ENCODE peak calls at places on chromosomes 5 and 9, in seven cellular contexts. One of them, this sample, is unnamed.

GRCh38 chr5:38551020-38552017 is 5.1 kb downstream of the LIFR start:
- DNase-seq in activated T-cell treated with anti-CD3 and anti-CD28 coated beads, Interleukin-2, amount 50 U/mL, for 72 hours: no peak
- DNase-seq in activated CD8-positive, alpha-beta T cell treated with anti-CD3 and anti-CD28 coated beads for 36 hours: peak; percentile 7
- DNase-seq in activated CD4-positive, alpha-beta T cell treated with anti-CD3 and anti-CD28 coated beads, Interleukin-2, amount 50 U/mL, for 1 hour: no peak
- DNase-seq in HTR-8/SVneo: peak; percentile 64
- DNase-seq in fibroblast of mammary gland: peak; percentile 78
- DNase-seq in esophagus squamous epithelium: no peak
- DNase-seq in this sample: no peak

GRCh38 chr9:121529237-121529987 is 29.8 kb upstream of the GGTA1 start:
- DNase-seq in activated T-cell treated with anti-CD3 and anti-CD28 coated beads, Interleukin-2, amount 50 U/mL, for 72 hours: no peak
- DNase-seq in activated CD8-positive, alpha-beta T cell treated with anti-CD3 and anti-CD28 coated beads for 36 hours: no peak
- DNase-seq in activated CD4-positive, alpha-beta T cell treated with anti-CD3 and anti-CD28 coated beads, Interleukin-2, amount 50 U/mL, for 1 hour: no peak
- DNase-seq in HTR-8/SVneo: peak; percentile 48
- DNase-seq in fibroblast of mammary gland: peak; percentile 99
- DNase-seq in esophagus squamous epithelium: peak; percentile 51
- DNase-seq in this sample: peak; percentile 74

GRCh38 chr9:77959803-77960202 is 71.8 kb downstream of the GNAQ start:
- DNase-seq in activated T-cell treated with anti-CD3 and anti-CD28 coated beads, Interleukin-2, amount 50 U/mL, for 72 hours: no peak
- DNase-seq in activated CD8-positive, alpha-beta T cell treated with anti-CD3 and anti-CD28 coated beads for 36 hours: no peak
- DNase-seq in activated CD4-positive, alpha-beta T cell treated with anti-CD3 and anti-CD28 coated beads, Interleukin-2, amount 50 U/mL, for 1 hour: no peak
- DNase-seq in HTR-8/SVneo: no peak
- DNase-seq in fibroblast of mammary gland: no peak
- DNase-seq in esophagus squamous epithelium: no peak
- DNase-seq in this sample: no peak

GRCh38 chr9:36488322-36488838 is 84.3 kb upstream of the MELK start:
- DNase-seq in activated T-cell treated with anti-CD3 and anti-CD28 coated beads, Interleukin-2, amount 50 U/mL, for 72 hours: no peak
- DNase-seq in activated CD8-positive, alpha-beta T cell treated with anti-CD3 and anti-CD28 coated beads for 36 hours: peak; percentile 60
- DNase-seq in activated CD4-positive, alpha-beta T cell treated with anti-CD3 and anti-CD28 coated beads, Interleukin-2, amount 50 U/mL, for 1 hour: no peak
- DNase-seq in HTR-8/SVneo: no peak
- DNase-seq in fibroblast of mammary gland: no peak
- DNase-seq in esophagus squamous epithelium: no peak
- DNase-seq in this sample: no peak

GRCh38 chr5:179297026-179297425 is 48.2 kb downstream of the ADAMTS2 start:
- DNase-seq in activated T-cell treated with anti-CD3 and anti-CD28 coated beads, Interleukin-2, amount 50 U/mL, for 72 hours: no peak
- DNase-seq in activated CD8-positive, alpha-beta T cell treated with anti-CD3 and anti-CD28 coated beads for 36 hours: no peak
- DNase-seq in activated CD4-positive, alpha-beta T cell treated with anti-CD3 and anti-CD28 coated beads, Interleukin-2, amount 50 U/mL, for 1 hour: no peak
- DNase-seq in HTR-8/SVneo: no peak
- DNase-seq in fibroblast of mammary gland: no peak
- DNase-seq in esophagus squamous epithelium: no peak
- DNase-seq in this sample: no peak

GRCh38 chr5:107241841-107242240 is 428.9 kb downstream of the EFNA5 start:
- DNase-seq in activated T-cell treated with anti-CD3 and anti-CD28 coated beads, Interleukin-2, amount 50 U/mL, for 72 hours: no peak
- DNase-seq in activated CD8-positive, alpha-beta T cell treated with anti-CD3 and anti-CD28 coated beads for 36 hours: no peak
- DNase-seq in activated CD4-positive, alpha-beta T cell treated with anti-CD3 and anti-CD28 coated beads, Interleukin-2, amount 50 U/mL, for 1 hour: no peak
- DNase-seq in HTR-8/SVneo: no peak
- DNase-seq in fibroblast of mammary gland: no peak
- DNase-seq in esophagus squamous epithelium: no peak
- DNase-seq in this sample: no peak

GRCh38 chr5:149228610-149229297 is 42.9 kb upstream of the AFAP1L1 start:
- DNase-seq in activated T-cell treated with anti-CD3 and anti-CD28 coated beads, Interleukin-2, amount 50 U/mL, for 72 hours: no peak
- DNase-seq in activated CD8-positive, alpha-beta T cell treated with anti-CD3 and anti-CD28 coated beads for 36 hours: no peak
- DNase-seq in activated CD4-positive, alpha-beta T cell treated with anti-CD3 and anti-CD28 coated beads, Interleukin-2, amount 50 U/mL, for 1 hour: no peak
- DNase-seq in HTR-8/SVneo: peak; percentile 77
- DNase-seq in fibroblast of mammary gland: peak; percentile 93
- DNase-seq in esophagus squamous epithelium: no peak
- DNase-seq in this sample: peak; percentile 19

GRCh38 chr5:108753877-108754276 is 6.2 kb downstream of the FER start:
- DNase-seq in activated T-cell treated with anti-CD3 and anti-CD28 coated beads, Interleukin-2, amount 50 U/mL, for 72 hours: no peak
- DNase-seq in activated CD8-positive, alpha-beta T cell treated with anti-CD3 and anti-CD28 coated beads for 36 hours: no peak
- DNase-seq in activated CD4-positive, alpha-beta T cell treated with anti-CD3 and anti-CD28 coated beads, Interleukin-2, amount 50 U/mL, for 1 hour: no peak
- DNase-seq in HTR-8/SVneo: peak; percentile 26
- DNase-seq in fibroblast of mammary gland: peak; percentile 79
- DNase-seq in esophagus squamous epithelium: no peak
- DNase-seq in this sample: no peak

GRCh38 chr5:65041296-65042158 is 272.8 kb downstream of the CWC27 start:
- DNase-seq in activated T-cell treated with anti-CD3 and anti-CD28 coated beads, Interleukin-2, amount 50 U/mL, for 72 hours: no peak
- DNase-seq in activated CD8-positive, alpha-beta T cell treated with anti-CD3 and anti-CD28 coated beads for 36 hours: no peak
- DNase-seq in activated CD4-positive, alpha-beta T cell treated with anti-CD3 and anti-CD28 coated beads, Interleukin-2, amount 50 U/mL, for 1 hour: no peak
- DNase-seq in HTR-8/SVneo: no peak
- DNase-seq in fibroblast of mammary gland: peak; percentile 81
- DNase-seq in esophagus squamous epithelium: no peak
- DNase-seq in this sample: no peak

GRCh38 chr5:28281381-28281780 is 1243.0 kb upstream of the CDH9 start:
- DNase-seq in activated T-cell treated with anti-CD3 and anti-CD28 coated beads, Interleukin-2, amount 50 U/mL, for 72 hours: no peak
- DNase-seq in activated CD8-positive, alpha-beta T cell treated with anti-CD3 and anti-CD28 coated beads for 36 hours: no peak
- DNase-seq in activated CD4-positive, alpha-beta T cell treated with anti-CD3 and anti-CD28 coated beads, Interleukin-2, amount 50 U/mL, for 1 hour: no peak
- DNase-seq in HTR-8/SVneo: peak; percentile 14
- DNase-seq in fibroblast of mammary gland: peak; percentile 20
- DNase-seq in esophagus squamous epithelium: no peak
- DNase-seq in this sample: no peak

GRCh38 chr9:115910899-115911298 is 242.7 kb upstream of the PAPPA start:
- DNase-seq in activated T-cell treated with anti-CD3 and anti-CD28 coated beads, Interleukin-2, amount 50 U/mL, for 72 hours: no peak
- DNase-seq in activated CD8-positive, alpha-beta T cell treated with anti-CD3 and anti-CD28 coated beads for 36 hours: no peak
- DNase-seq in activated CD4-positive, alpha-beta T cell treated with anti-CD3 and anti-CD28 coated beads, Interleukin-2, amount 50 U/mL, for 1 hour: no peak
- DNase-seq in HTR-8/SVneo: no peak
- DNase-seq in fibroblast of mammary gland: no peak
- DNase-seq in esophagus squamous epithelium: no peak
- DNase-seq in this sample: no peak

GRCh38 chr9:1434082-1434481 is 383.9 kb downstream of the DMRT2 start:
- DNase-seq in activated T-cell treated with anti-CD3 and anti-CD28 coated beads, Interleukin-2, amount 50 U/mL, for 72 hours: no peak
- DNase-seq in activated CD8-positive, alpha-beta T cell treated with anti-CD3 and anti-CD28 coated beads for 36 hours: no peak
- DNase-seq in activated CD4-positive, alpha-beta T cell treated with anti-CD3 and anti-CD28 coated beads, Interleukin-2, amount 50 U/mL, for 1 hour: no peak
- DNase-seq in HTR-8/SVneo: no peak
- DNase-seq in fibroblast of mammary gland: no peak
- DNase-seq in esophagus squamous epithelium: no peak
- DNase-seq in this sample: no peak

GRCh38 chr9:2809692-2810423 is 34.0 kb downstream of the PUM3 start:
- DNase-seq in activated T-cell treated with anti-CD3 and anti-CD28 coated beads, Interleukin-2, amount 50 U/mL, for 72 hours: no peak
- DNase-seq in activated CD8-positive, alpha-beta T cell treated with anti-CD3 and anti-CD28 coated beads for 36 hours: no peak
- DNase-seq in activated CD4-positive, alpha-beta T cell treated with anti-CD3 and anti-CD28 coated beads, Interleukin-2, amount 50 U/mL, for 1 hour: no peak
- DNase-seq in HTR-8/SVneo: peak; percentile 60
- DNase-seq in fibroblast of mammary gland: peak; percentile 74
- DNase-seq in esophagus squamous epithelium: no peak
- DNase-seq in this sample: no peak

GRCh38 chr5:131323378-131323777 is 59.5 kb downstream of the CDC42SE2 start:
- DNase-seq in activated T-cell treated with anti-CD3 and anti-CD28 coated beads, Interleukin-2, amount 50 U/mL, for 72 hours: no peak
- DNase-seq in activated CD8-positive, alpha-beta T cell treated with anti-CD3 and anti-CD28 coated beads for 36 hours: no peak
- DNase-seq in activated CD4-positive, alpha-beta T cell treated with anti-CD3 and anti-CD28 coated beads, Interleukin-2, amount 50 U/mL, for 1 hour: no peak
- DNase-seq in HTR-8/SVneo: no peak
- DNase-seq in fibroblast of mammary gland: no peak
- DNase-seq in esophagus squamous epithelium: no peak
- DNase-seq in this sample: no peak

This sample was measured in transverse colon.